ENCODE peak calls at places on chromosome X, in seven cellular contexts. X, Y, K, J, U, C and A are unnamed samples.

GRCh38 chrX:16586371-16587112 is 63.4 kb upstream of the S100G start:
- DNase-seq in X (no peak), Y (no peak), K (no peak), J (no peak), U (no peak), C (no peak), A (peak; percentile 3)

GRCh38 chrX:56797966-56798711 is 69.1 kb downstream of the NBDY start:
- DNase-seq in X (no peak), Y (no peak), K (peak; percentile 2), J (peak; percentile 16), U (no peak), C (no peak), A (peak; percentile 80)

GRCh38 chrX:18962329-18962728 is 21.6 kb downstream of the PHKA2 start:
- DNase-seq in X (no peak), Y (no peak), K (no peak), J (no peak), U (no peak), C (no peak), A (no peak)

GRCh38 chrX:109270580-109271484 is 211.1 kb downstream of the GUCY2F start:
- DNase-seq in X (no peak), Y (peak; percentile 0), K (no peak), J (no peak), U (no peak), C (no peak), A (no peak)

GRCh38 chrX:31435592-31435991 is 363.8 kb upstream of the FTHL17 start:
- DNase-seq in X (no peak), Y (no peak), K (peak; percentile 58), J (no peak), U (no peak), C (no peak), A (no peak)

GRCh38 chrX:125319646-125320521 is at the start of gene TEX13C:
- DNase-seq in X (no peak), Y (no peak), K (no peak), J (no peak), U (no peak), C (no peak), A (no peak)

GRCh38 chrX:40085714-40086113 is 12.0 kb downstream of the BCOR start:
- DNase-seq in X (no peak), Y (no peak), K (no peak), J (peak; percentile 49), U (no peak), C (peak; percentile 64), A (no peak)

GRCh38 chrX:119512145-119512800 is 44.0 kb downstream of the SLC25A5 start:
- DNase-seq in X (peak; percentile 55), Y (no peak), K (peak; percentile 70), J (peak; percentile 66), U (peak; percentile 24), C (peak; percentile 76), A (no peak)

DNA sequence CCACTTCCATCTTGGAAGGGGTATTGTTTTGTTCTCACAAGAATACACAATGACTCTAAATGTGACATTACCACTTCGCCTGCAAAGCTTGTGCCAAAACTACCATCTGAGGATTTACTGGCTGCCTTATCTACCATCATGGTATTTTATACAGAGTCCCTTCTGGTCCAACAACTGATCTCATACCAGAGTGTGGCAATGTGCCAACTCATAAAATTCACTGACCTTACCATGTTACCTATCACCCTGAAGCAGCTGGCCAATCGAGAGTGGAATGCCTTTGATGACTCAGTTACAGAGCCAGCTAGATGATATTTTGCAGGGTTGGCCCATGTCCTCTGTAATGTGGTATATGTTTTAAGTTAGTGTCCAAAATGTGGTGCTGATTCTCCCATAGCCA is 3.8 kb upstream of the SERPINA7 start:
- DNase-seq in X (no peak), Y (no peak), K (no peak), J (no peak), U (no peak), C (no peak), A (no peak)
- H3K27me3 ChIP-seq in X (no peaks in the 10 kb centered on the region), Y (no peaks in the 10 kb centered on the region), K (no peaks in the 10 kb centered on the region), J (no peaks in the 10 kb centered on the region), U (no peaks in the 10 kb centered on the region), C (no peaks in the 10 kb centered on the region), A (no peaks in the 10 kb centered on the region)

GRCh38 chrX:50068293-50068568 is 132.6 kb downstream of the AKAP4 start:
- DNase-seq in X (no peak), Y (no peak), K (no peak), J (no peak), U (no peak), C (no peak), A (no peak)

GRCh38 chrX:50066318-50066937 is 134.4 kb downstream of the AKAP4 start:
- DNase-seq in X (no peak), Y (no peak), K (no peak), J (no peak), U (no peak), C (no peak), A (no peak)

GRCh38 chrX:50071507-50071906 is 129.3 kb downstream of the AKAP4 start:
- DNase-seq in X (no peak), Y (no peak), K (no peak), J (no peak), U (no peak), C (no peak), A (no peak)

GRCh38 chrX:50067435-50068292 is 133.1 kb downstream of the AKAP4 start:
- DNase-seq in X (peak; percentile 1), Y (no peak), K (peak; percentile 59), J (peak; percentile 15), U (peak; percentile 15), C (peak; percentile 61), A (no peak)

GRCh38 chrX:50068893-50069292 is 131.9 kb downstream of the AKAP4 start:
- DNase-seq in X (no peak), Y (no peak), K (no peak), J (no peak), U (no peak), C (no peak), A (no peak)
- TF ChIP-seq POLR2A in X (no peak), Y (no peak), K (no peak), J (no peak), U (no peak), C (no peak), A (no peak)

GRCh38 chrX:107669885-107670628 is 41.7 kb downstream of the PRPS1 start:
- DNase-seq in X (no peak), Y (no peak), K (no peak), J (no peak), U (no peak), C (no peak), A (no peak)

GRCh38 chrX:107667426-107667825 is 39.1 kb downstream of the PRPS1 start:
- DNase-seq in X (no peak), Y (no peak), K (no peak), J (no peak), U (no peak), C (no peak), A (no peak)

GRCh38 chrX:107666931-107667330 is 38.6 kb downstream of the PRPS1 start:
- DNase-seq in X (no peak), Y (no peak), K (no peak), J (no peak), U (no peak), C (no peak), A (no peak)

GRCh38 chrX:107672955-107673378 is 44.7 kb downstream of the PRPS1 start:
- DNase-seq in X (peak; percentile 60), Y (peak; percentile 52), K (peak; percentile 81), J (peak; percentile 58), U (peak; percentile 90), C (peak; percentile 84), A (no peak)

GRCh38 chrX:107669276-107669675 is 41.0 kb downstream of the PRPS1 start:
- DNase-seq in X (no peak), Y (no peak), K (no peak), J (no peak), U (no peak), C (no peak), A (no peak)
- H3K27me3 ChIP-seq in X (no peaks in the 10 kb centered on the region), Y (no peaks in the 10 kb centered on the region), K (no peaks in the 10 kb centered on the region), J (no peaks in the 10 kb centered on the region), U (no peaks in the 10 kb centered on the region), C (no peaks in the 10 kb centered on the region), A (no peaks in the 10 kb centered on the region)

DNA sequence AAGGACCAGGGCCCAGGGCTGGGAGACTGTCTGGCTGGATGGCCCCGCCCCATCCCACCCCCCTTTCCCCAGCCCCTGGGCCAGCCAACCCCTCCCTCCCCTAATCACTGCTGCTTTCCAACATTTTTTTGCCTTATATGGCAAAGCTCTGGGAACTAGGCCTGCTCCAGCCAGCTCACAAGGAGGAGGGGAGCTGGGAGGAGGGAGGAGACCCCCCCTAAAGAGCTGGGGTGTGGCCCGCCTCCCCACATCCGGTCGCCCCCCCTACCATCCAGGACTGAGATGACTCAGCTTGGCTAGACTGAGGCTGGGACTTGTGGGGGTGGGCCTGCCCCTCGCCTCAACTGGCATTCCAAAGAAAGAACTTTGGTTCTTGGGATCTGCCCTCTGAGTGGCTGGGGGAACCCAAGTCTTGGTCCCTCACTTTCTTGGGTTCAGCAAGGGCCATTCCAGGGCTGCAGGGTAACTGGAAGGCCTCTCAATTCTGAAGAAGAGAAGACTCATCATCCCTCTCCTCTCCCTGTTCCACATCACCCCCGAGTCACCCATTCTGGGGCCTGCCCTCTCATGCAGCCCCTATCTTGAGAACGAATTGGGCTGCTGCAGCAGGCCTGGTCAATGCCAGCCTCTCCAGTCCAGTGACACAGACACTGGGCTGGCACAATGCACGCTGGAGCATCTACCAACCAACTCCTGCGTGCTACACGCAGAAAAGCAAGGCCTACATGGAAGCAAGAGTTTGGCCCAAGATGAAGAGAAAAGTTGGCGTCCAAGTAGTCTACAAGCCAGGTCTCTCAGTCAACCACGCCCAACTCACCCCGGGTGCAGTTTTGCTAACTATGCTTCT is 4.8 kb downstream of the FLNA start:
- DNase-seq in X (peak; percentile 92), Y (peak; percentile 19), K (no peak), J (peak; percentile 53), U (peak; percentile 91), C (peak; percentile 84), A (no peak)
- TF ChIP-seq POLR2A in X (peak; percentile 41), Y (no peak), K (no peak), J (peak; percentile 52), U (peak; percentile 51), C (no peak), A (peak; percentile 65)

GRCh38 chrX:14062524-14062923 is 32.8 kb upstream of the GEMIN8 start:
- DNase-seq in X (no peak), Y (no peak), K (no peak), J (no peak), U (no peak), C (no peak), A (no peak)
- H3K27me3 ChIP-seq in X (no peaks in the 10 kb centered on the region), Y (no peaks in the 10 kb centered on the region), K (no peaks in the 10 kb centered on the region), J (no peaks in the 10 kb centered on the region), U (no peaks in the 10 kb centered on the region), C (no peaks in the 10 kb centered on the region), A (no peaks in the 10 kb centered on the region)